ENCODE peak calls at places on chromosome 22, in seven cellular contexts. W, E, Q, P, N, G and X are unnamed samples.

GRCh38 chr22:24201681-24202590 is 20.6 kb downstream of the SUSD2 start:
- DNase-seq in W (no peak), E (no peak), Q (no peak), P (no peak), N (no peak), G (no peak), X (no peak)

GRCh38 chr22:35630387-35630793 is 13.3 kb upstream of the MB start:
- DNase-seq in W (peak; percentile 67), E (peak; percentile 60), Q (no peak), P (no peak), N (no peak), G (no peak), X (peak; percentile 45)

GRCh38 chr22:43205261-43205691 is 18.3 kb upstream of the TTLL12 start:
- DNase-seq in W (no peak), E (no peak), Q (no peak), P (no peak), N (no peak), G (no peak), X (no peak)

GRCh38 chr22:22534604-22535415 is 14.7 kb upstream of the ZNF280A start:
- DNase-seq in W (no peak), E (no peak), Q (no peak), P (no peak), N (no peak), G (no peak), X (no peak)

GRCh38 chr22:49295851-49296560 is 531.7 kb downstream of the BRD1 start:
- DNase-seq in W (no peak), E (no peak), Q (no peak), P (no peak), N (no peak), G (no peak), X (no peak)

GRCh38 chr22:25368271-25368670 is 148.8 kb downstream of the CRYBB2 start:
- DNase-seq in W (no peak), E (peak; percentile 71), Q (no peak), P (no peak), N (no peak), G (no peak), X (peak; percentile 72)

GRCh38 chr22:29152381-29153138 is 53.1 kb upstream of the EMID1 start:
- DNase-seq in W (peak; percentile 69), E (peak; percentile 26), Q (peak; percentile 18), P (no peak), N (no peak), G (peak; percentile 31), X (peak; percentile 4)

GRCh38 chr22:27378343-27378800 is 423.2 kb downstream of the MN1 start:
- DNase-seq in W (no peak), E (no peak), Q (no peak), P (no peak), N (no peak), G (no peak), X (no peak)

GRCh38 chr22:49100764-49101163 is 726.9 kb downstream of the BRD1 start:
- DNase-seq in W (no peak), E (no peak), Q (no peak), P (no peak), N (no peak), G (no peak), X (no peak)

GRCh38 chr22:26377170-26377825 is 51.8 kb upstream of the ASPHD2 start:
- DNase-seq in W (no peak), E (peak; percentile 14), Q (no peak), P (peak; percentile 3), N (no peak), G (no peak), X (no peak)

GRCh38 chr22:42615092-42615859 is 593 bp upstream of the POLDIP3 start:
- DNase-seq in W (peak; percentile 97), E (peak; percentile 100), Q (peak; percentile 94), P (peak; percentile 99), N (peak; percentile 88), G (peak; percentile 93), X (peak; percentile 98)

GRCh38 chr22:17638182-17638431 is 450 bp upstream of the BCL2L13 start:
- DNase-seq in W (no peak), E (no peak), Q (no peak), P (no peak), N (no peak), G (no peak), X (no peak)

GRCh38 chr22:41681616-41682015 is 7.1 kb downstream of the SNU13 start:
- DNase-seq in W (peak; percentile 57), E (no peak), Q (no peak), P (no peak), N (no peak), G (no peak), X (no peak)

GRCh38 chr22:45224988-45225731 is 15.5 kb downstream of the KIAA0930 start:
- DNase-seq in W (no peak), E (no peak), Q (no peak), P (no peak), N (no peak), G (no peak), X (no peak)

GRCh38 chr22:18048441-18048898 is 24.1 kb upstream of the MICAL3 start:
- DNase-seq in W (peak; percentile 77), E (no peak), Q (no peak), P (no peak), N (no peak), G (no peak), X (peak; percentile 40)

GRCh38 chr22:29541845-29542244 is 11.7 kb downstream of the THOC5 start:
- DNase-seq in W (no peak), E (no peak), Q (no peak), P (no peak), N (no peak), G (no peak), X (no peak)

GRCh38 chr22:39941661-39942060 is 18.5 kb upstream of the TMA7B start:
- DNase-seq in W (no peak), E (no peak), Q (no peak), P (no peak), N (no peak), G (no peak), X (no peak)

GRCh38 chr22:39940757-39941305 is 19.4 kb upstream of the TMA7B start:
- DNase-seq in W (no peak), E (no peak), Q (no peak), P (peak; percentile 38), N (no peak), G (no peak), X (no peak)

GRCh38 chr22:39943941-39944624 is 16.1 kb upstream of the TMA7B start:
- DNase-seq in W (no peak), E (no peak), Q (no peak), P (no peak), N (no peak), G (no peak), X (no peak)

GRCh38 chr22:39942433-39943213 is 17.6 kb upstream of the TMA7B start:
- DNase-seq in W (no peak), E (no peak), Q (no peak), P (no peak), N (no peak), G (no peak), X (no peak)

DNA sequence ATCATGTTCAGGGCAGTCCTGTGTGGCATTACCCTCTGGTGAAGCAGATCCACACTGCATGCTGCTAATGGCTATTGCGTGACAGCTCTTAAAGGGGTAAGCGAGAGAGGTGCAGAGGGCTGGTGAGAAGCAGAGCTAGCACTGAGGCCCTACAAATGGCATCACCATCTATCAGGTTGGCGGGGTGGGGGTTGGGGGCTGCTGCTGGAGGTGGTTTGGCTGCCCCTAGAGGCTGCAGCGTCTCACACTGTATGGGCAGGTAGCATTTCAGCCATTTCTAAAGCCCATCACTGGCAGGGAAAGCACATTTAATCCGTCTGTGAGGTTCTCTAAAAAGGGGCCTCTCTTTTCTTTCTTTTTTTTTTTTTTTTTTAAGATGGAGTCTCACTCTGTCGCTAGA is 16.8 kb upstream of the TMA7B start:
- DNase-seq in W (no peak), E (no peak), Q (no peak), P (peak; percentile 32), N (no peak), G (no peak), X (no peak)
- TF ChIP-seq CTCF in W (no peak), E (peak; percentile 0), Q (no peak), P (peak; percentile 20), N (no peak), G (no peak), X (no peak)

GRCh38 chr22:19900707-19901436 is 40.7 kb upstream of the COMT start:
- DNase-seq in W (no peak), E (no peak), Q (no peak), P (no peak), N (peak; percentile 63), G (no peak), X (no peak)
- H3K4me3 ChIP-seq in W (no peak overlapping the region), E (no peak overlapping the region), Q (no peak overlapping the region), P (no peak overlapping the region), N (no peak overlapping the region), G (no peak overlapping the region), X (no peak overlapping the region)

DNA sequence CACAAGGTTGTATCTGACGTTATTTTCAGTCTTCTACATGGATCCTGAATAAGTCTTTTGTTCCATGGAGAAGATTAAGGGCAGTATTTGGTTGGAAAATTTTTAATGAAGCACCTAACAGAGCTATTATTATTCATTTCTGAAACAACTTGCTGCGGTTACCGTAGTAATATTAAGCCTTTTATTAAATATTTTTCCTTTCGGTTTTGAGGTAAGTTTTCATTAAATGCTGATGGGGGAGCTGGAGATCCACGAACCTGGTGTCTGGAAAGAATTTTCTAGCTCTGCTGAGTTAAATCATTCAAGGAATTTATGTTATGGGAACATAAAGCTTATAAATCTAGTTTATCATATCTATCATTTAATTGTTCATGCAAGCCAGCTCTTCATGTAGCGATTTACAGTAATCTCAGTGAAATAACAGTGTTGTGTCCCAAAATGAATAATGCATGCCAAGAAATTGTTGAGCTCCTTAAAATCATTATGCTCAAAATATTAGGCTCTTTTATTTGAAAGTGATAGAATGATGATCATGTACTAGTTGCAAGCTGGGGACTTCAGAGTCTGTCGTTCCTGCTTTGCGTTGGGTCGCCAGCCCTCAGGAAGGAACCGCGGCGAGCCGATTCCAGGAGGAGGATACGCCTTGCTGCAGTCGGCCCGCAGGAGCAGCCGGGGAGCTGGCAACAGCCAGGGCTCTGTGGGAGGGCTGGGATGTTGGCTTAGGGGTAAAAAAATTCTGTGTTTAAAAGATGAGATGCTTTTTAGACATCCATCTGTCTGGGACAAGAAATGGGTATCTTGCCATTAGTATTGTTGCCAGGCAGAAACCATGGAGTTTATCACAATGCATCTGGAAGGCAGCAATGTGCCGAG is 83.1 kb downstream of the TBC1D22A start:
- DNase-seq in W (no peak), E (peak; percentile 81), Q (no peak), P (no peak), N (no peak), G (no peak), X (peak; percentile 85)
- TF ChIP-seq CTCF in W (peak; percentile 25), E (peak; percentile 63), Q (no peak), P (no peak), N (peak; percentile 39), G (peak; percentile 63), X (peak; percentile 64)

GRCh38 chr22:20465759-20466077 is 28.1 kb upstream of the SCARF2 start:
- DNase-seq in W (no peak), E (no peak), Q (no peak), P (no peak), N (peak; percentile 7), G (no peak), X (no peak)

GRCh38 chr22:20464912-20465758 is 27.5 kb upstream of the SCARF2 start:
- DNase-seq in W (no peak), E (no peak), Q (no peak), P (no peak), N (peak; percentile 32), G (no peak), X (no peak)

GRCh38 chr22:20466659-20467379 is 28.8 kb downstream of the KLHL22 start:
- DNase-seq in W (no peak), E (no peak), Q (no peak), P (no peak), N (peak; percentile 7), G (peak; percentile 24), X (no peak)

GRCh38 chr22:20463324-20464095 is 25.9 kb upstream of the SCARF2 start:
- DNase-seq in W (no peak), E (no peak), Q (peak; percentile 60), P (peak; percentile 45), N (peak; percentile 35), G (no peak), X (no peak)

GRCh38 chr22:20464096-20464614 is 26.5 kb upstream of the SCARF2 start:
- DNase-seq in W (no peak), E (no peak), Q (no peak), P (peak; percentile 75), N (peak; percentile 36), G (no peak), X (no peak)
- H3K4me3 ChIP-seq in W (no peak overlapping the region), E (no peak overlapping the region), Q (no peak overlapping the region), P (no peak overlapping the region), N (no peak overlapping the region), G (no peak overlapping the region), X (no peak overlapping the region)